ENCODE peak calls at places on chromosomes 11 and 22, in eight cellular contexts. One of them, this sample, is unnamed.

GRCh38 chr11:76551400-76551799 is 106.6 kb downstream of the EMSY start:
- DNase-seq in stimulated activated CD4-positive, alpha-beta T cell treated with anti-CD3 and anti-CD28 coated beads, TNF-alpha, amount 100 ng/mL, for 1 hour: no peak
- DNase-seq in NCI-H1436: no peak
- DNase-seq in NCI-H1930: no peak
- DNase-seq in NCI-H1417: no peak
- DNase-seq in stomach: no peak
- DNase-seq in AG04450: no peak
- DNase-seq in NCI-H345: no peak
- DNase-seq in this sample: no peak

GRCh38 chr22:38418589-38418988 is 36.4 kb downstream of the KCNJ4 start:
- DNase-seq in stimulated activated CD4-positive, alpha-beta T cell treated with anti-CD3 and anti-CD28 coated beads, TNF-alpha, amount 100 ng/mL, for 1 hour: no peak
- DNase-seq in NCI-H1436: no peak
- DNase-seq in NCI-H1930: no peak
- DNase-seq in NCI-H1417: no peak
- DNase-seq in stomach: no peak
- DNase-seq in AG04450: no peak
- DNase-seq in NCI-H345: no peak
- DNase-seq in this sample: no peak

GRCh38 chr22:37000676-37001534 is 18.3 kb downstream of the TST start:
- DNase-seq in stimulated activated CD4-positive, alpha-beta T cell treated with anti-CD3 and anti-CD28 coated beads, TNF-alpha, amount 100 ng/mL, for 1 hour: no peak
- DNase-seq in NCI-H1436: no peak
- DNase-seq in NCI-H1930: no peak
- DNase-seq in NCI-H1417: no peak
- DNase-seq in stomach: no peak
- DNase-seq in AG04450: no peak
- DNase-seq in NCI-H345: no peak
- DNase-seq in this sample: no peak

GRCh38 chr11:1306186-1307162 is 3.0 kb downstream of the TOLLIP start:
- DNase-seq in stimulated activated CD4-positive, alpha-beta T cell treated with anti-CD3 and anti-CD28 coated beads, TNF-alpha, amount 100 ng/mL, for 1 hour: no peak
- DNase-seq in NCI-H1436: no peak
- DNase-seq in NCI-H1930: no peak
- DNase-seq in NCI-H1417: no peak
- DNase-seq in stomach: peak
- DNase-seq in AG04450: no peak
- DNase-seq in NCI-H345: no peak
- DNase-seq in this sample: no peak

GRCh38 chr11:98234698-98235097 is 786.1 kb upstream of the CNTN5 start:
- DNase-seq in stimulated activated CD4-positive, alpha-beta T cell treated with anti-CD3 and anti-CD28 coated beads, TNF-alpha, amount 100 ng/mL, for 1 hour: no peak
- DNase-seq in NCI-H1436: no peak
- DNase-seq in NCI-H1930: no peak
- DNase-seq in NCI-H1417: no peak
- DNase-seq in stomach: no peak
- DNase-seq in AG04450: no peak
- DNase-seq in NCI-H345: no peak
- DNase-seq in this sample: no peak

GRCh38 chr11:125980421-125980820 is 34.6 kb downstream of the VSIG10L2 start:
- DNase-seq in stimulated activated CD4-positive, alpha-beta T cell treated with anti-CD3 and anti-CD28 coated beads, TNF-alpha, amount 100 ng/mL, for 1 hour: no peak
- DNase-seq in NCI-H1436: no peak
- DNase-seq in NCI-H1930: no peak
- DNase-seq in NCI-H1417: no peak
- DNase-seq in stomach: no peak
- DNase-seq in AG04450: no peak
- DNase-seq in NCI-H345: no peak
- DNase-seq in this sample: no peak

GRCh38 chr11:1979607-1980006 is 18.0 kb downstream of the H19 start:
- DNase-seq in stimulated activated CD4-positive, alpha-beta T cell treated with anti-CD3 and anti-CD28 coated beads, TNF-alpha, amount 100 ng/mL, for 1 hour: no peak
- DNase-seq in NCI-H1436: no peak
- DNase-seq in NCI-H1930: no peak
- DNase-seq in NCI-H1417: no peak
- DNase-seq in stomach: no peak
- DNase-seq in AG04450: no peak
- DNase-seq in NCI-H345: no peak
- DNase-seq in this sample: no peak

GRCh38 chr11:77081976-77082836 is 15.4 kb downstream of the CAPN5 start:
- DNase-seq in stimulated activated CD4-positive, alpha-beta T cell treated with anti-CD3 and anti-CD28 coated beads, TNF-alpha, amount 100 ng/mL, for 1 hour: no peak
- DNase-seq in NCI-H1436: no peak
- DNase-seq in NCI-H1930: no peak
- DNase-seq in NCI-H1417: no peak
- DNase-seq in stomach: peak
- DNase-seq in AG04450: no peak
- DNase-seq in NCI-H345: no peak
- DNase-seq in this sample: no peak

GRCh38 chr11:93775289-93775688 is 8.8 kb upstream of the MED17 start:
- DNase-seq in stimulated activated CD4-positive, alpha-beta T cell treated with anti-CD3 and anti-CD28 coated beads, TNF-alpha, amount 100 ng/mL, for 1 hour: no peak
- DNase-seq in NCI-H1436: no peak
- DNase-seq in NCI-H1930: no peak
- DNase-seq in NCI-H1417: no peak
- DNase-seq in stomach: no peak
- DNase-seq in AG04450: no peak
- DNase-seq in NCI-H345: no peak
- DNase-seq in this sample: no peak

GRCh38 chr11:15687342-15687741 is 572.6 kb downstream of the INSC start:
- DNase-seq in stimulated activated CD4-positive, alpha-beta T cell treated with anti-CD3 and anti-CD28 coated beads, TNF-alpha, amount 100 ng/mL, for 1 hour: no peak
- DNase-seq in NCI-H1436: no peak
- DNase-seq in NCI-H1930: no peak
- DNase-seq in NCI-H1417: no peak
- DNase-seq in stomach: no peak
- DNase-seq in AG04450: no peak
- DNase-seq in NCI-H345: no peak
- DNase-seq in this sample: no peak

GRCh38 chr11:121349790-121350189 is 57.2 kb downstream of the SC5D start:
- DNase-seq in stimulated activated CD4-positive, alpha-beta T cell treated with anti-CD3 and anti-CD28 coated beads, TNF-alpha, amount 100 ng/mL, for 1 hour: no peak
- DNase-seq in NCI-H1436: no peak
- DNase-seq in NCI-H1930: no peak
- DNase-seq in NCI-H1417: no peak
- DNase-seq in stomach: no peak
- DNase-seq in AG04450: no peak
- DNase-seq in NCI-H345: no peak
- DNase-seq in this sample: no peak

GRCh38 chr11:72333657-72334056 is 89.7 kb upstream of the PHOX2A start:
- DNase-seq in stimulated activated CD4-positive, alpha-beta T cell treated with anti-CD3 and anti-CD28 coated beads, TNF-alpha, amount 100 ng/mL, for 1 hour: no peak
- DNase-seq in NCI-H1436: no peak
- DNase-seq in NCI-H1930: no peak
- DNase-seq in NCI-H1417: peak
- DNase-seq in stomach: no peak
- DNase-seq in AG04450: no peak
- DNase-seq in NCI-H345: no peak
- DNase-seq in this sample: no peak

GRCh38 chr11:16318320-16318719 is 38.0 kb downstream of the SOX6 start:
- DNase-seq in stimulated activated CD4-positive, alpha-beta T cell treated with anti-CD3 and anti-CD28 coated beads, TNF-alpha, amount 100 ng/mL, for 1 hour: no peak
- DNase-seq in NCI-H1436: no peak
- DNase-seq in NCI-H1930: no peak
- DNase-seq in NCI-H1417: no peak
- DNase-seq in stomach: no peak
- DNase-seq in AG04450: no peak
- DNase-seq in NCI-H345: no peak
- DNase-seq in this sample: no peak

GRCh38 chr11:2128102-2128511 is 11.1 kb downstream of the IGF2 start:
- DNase-seq in stimulated activated CD4-positive, alpha-beta T cell treated with anti-CD3 and anti-CD28 coated beads, TNF-alpha, amount 100 ng/mL, for 1 hour: no peak
- DNase-seq in NCI-H1436: no peak
- DNase-seq in NCI-H1930: no peak
- DNase-seq in NCI-H1417: no peak
- DNase-seq in stomach: no peak
- DNase-seq in AG04450: no peak
- DNase-seq in NCI-H345: no peak
- DNase-seq in this sample: no peak

GRCh38 chr11:24198458-24198857 is 298.4 kb upstream of the LUZP2 start:
- DNase-seq in stimulated activated CD4-positive, alpha-beta T cell treated with anti-CD3 and anti-CD28 coated beads, TNF-alpha, amount 100 ng/mL, for 1 hour: no peak
- DNase-seq in NCI-H1436: no peak
- DNase-seq in NCI-H1930: no peak
- DNase-seq in NCI-H1417: no peak
- DNase-seq in stomach: no peak
- DNase-seq in AG04450: no peak
- DNase-seq in NCI-H345: no peak
- DNase-seq in this sample: no peak

GRCh38 chr22:27204280-27204679 is 546.9 kb downstream of the MIAT start:
- DNase-seq in stimulated activated CD4-positive, alpha-beta T cell treated with anti-CD3 and anti-CD28 coated beads, TNF-alpha, amount 100 ng/mL, for 1 hour: no peak
- DNase-seq in NCI-H1436: no peak
- DNase-seq in NCI-H1930: no peak
- DNase-seq in NCI-H1417: no peak
- DNase-seq in stomach: no peak
- DNase-seq in AG04450: no peak
- DNase-seq in NCI-H345: no peak
- DNase-seq in this sample: no peak

GRCh38 chr11:94938399-94939055 is 34.8 kb downstream of the CWC15 start:
- DNase-seq in stimulated activated CD4-positive, alpha-beta T cell treated with anti-CD3 and anti-CD28 coated beads, TNF-alpha, amount 100 ng/mL, for 1 hour: no peak
- DNase-seq in NCI-H1436: no peak
- DNase-seq in NCI-H1930: no peak
- DNase-seq in NCI-H1417: peak
- DNase-seq in stomach: no peak
- DNase-seq in AG04450: no peak
- DNase-seq in NCI-H345: peak
- DNase-seq in this sample: peak

GRCh38 chr11:22512457-22512856 is 113.2 kb downstream of the FANCF start:
- DNase-seq in stimulated activated CD4-positive, alpha-beta T cell treated with anti-CD3 and anti-CD28 coated beads, TNF-alpha, amount 100 ng/mL, for 1 hour: no peak
- DNase-seq in NCI-H1436: no peak
- DNase-seq in NCI-H1930: no peak
- DNase-seq in NCI-H1417: no peak
- DNase-seq in stomach: no peak
- DNase-seq in AG04450: no peak
- DNase-seq in NCI-H345: no peak
- DNase-seq in this sample: no peak

GRCh38 chr11:12494699-12495098 is 117.3 kb downstream of the PARVA start:
- DNase-seq in stimulated activated CD4-positive, alpha-beta T cell treated with anti-CD3 and anti-CD28 coated beads, TNF-alpha, amount 100 ng/mL, for 1 hour: no peak
- DNase-seq in NCI-H1436: no peak
- DNase-seq in NCI-H1930: no peak
- DNase-seq in NCI-H1417: no peak
- DNase-seq in stomach: no peak
- DNase-seq in AG04450: no peak
- DNase-seq in NCI-H345: no peak
- DNase-seq in this sample: no peak

GRCh38 chr22:26722159-26722558 is 64.8 kb downstream of the MIAT start:
- DNase-seq in stimulated activated CD4-positive, alpha-beta T cell treated with anti-CD3 and anti-CD28 coated beads, TNF-alpha, amount 100 ng/mL, for 1 hour: no peak
- DNase-seq in NCI-H1436: no peak
- DNase-seq in NCI-H1930: no peak
- DNase-seq in NCI-H1417: no peak
- DNase-seq in stomach: no peak
- DNase-seq in AG04450: no peak
- DNase-seq in NCI-H345: no peak
- DNase-seq in this sample: no peak

GRCh38 chr11:96161271-96162089 is 181.5 kb downstream of the MAML2 start:
- DNase-seq in stimulated activated CD4-positive, alpha-beta T cell treated with anti-CD3 and anti-CD28 coated beads, TNF-alpha, amount 100 ng/mL, for 1 hour: no peak
- DNase-seq in NCI-H1436: no peak
- DNase-seq in NCI-H1930: no peak
- DNase-seq in NCI-H1417: no peak
- DNase-seq in stomach: no peak
- DNase-seq in AG04450: no peak
- DNase-seq in NCI-H345: no peak
- DNase-seq in this sample: no peak

GRCh38 chr11:64804346-64805210 is 1.6 kb upstream of the MAP4K2 start:
- DNase-seq in stimulated activated CD4-positive, alpha-beta T cell treated with anti-CD3 and anti-CD28 coated beads, TNF-alpha, amount 100 ng/mL, for 1 hour: no peak
- DNase-seq in NCI-H1436: no peak
- DNase-seq in NCI-H1930: no peak
- DNase-seq in NCI-H1417: no peak
- DNase-seq in stomach: no peak
- DNase-seq in AG04450: no peak
- DNase-seq in NCI-H345: no peak
- DNase-seq in this sample: no peak

GRCh38 chr11:104668797-104669463 is 229.3 kb downstream of the CASP12 start:
- DNase-seq in stimulated activated CD4-positive, alpha-beta T cell treated with anti-CD3 and anti-CD28 coated beads, TNF-alpha, amount 100 ng/mL, for 1 hour: no peak
- DNase-seq in NCI-H1436: no peak
- DNase-seq in NCI-H1930: no peak
- DNase-seq in NCI-H1417: no peak
- DNase-seq in stomach: no peak
- DNase-seq in AG04450: peak
- DNase-seq in NCI-H345: no peak
- DNase-seq in this sample: peak

GRCh38 chr11:71282581-71283351 is 30.4 kb upstream of the SHANK2 start:
- DNase-seq in stimulated activated CD4-positive, alpha-beta T cell treated with anti-CD3 and anti-CD28 coated beads, TNF-alpha, amount 100 ng/mL, for 1 hour: no peak
- DNase-seq in NCI-H1436: no peak
- DNase-seq in NCI-H1930: no peak
- DNase-seq in NCI-H1417: no peak
- DNase-seq in stomach: peak
- DNase-seq in AG04450: no peak
- DNase-seq in NCI-H345: no peak
- DNase-seq in this sample: no peak

GRCh38 chr11:117107701-117108590 is 9.7 kb upstream of the SIK3 start:
- DNase-seq in stimulated activated CD4-positive, alpha-beta T cell treated with anti-CD3 and anti-CD28 coated beads, TNF-alpha, amount 100 ng/mL, for 1 hour: no peak
- DNase-seq in NCI-H1436: no peak
- DNase-seq in NCI-H1930: no peak
- DNase-seq in NCI-H1417: no peak
- DNase-seq in stomach: no peak
- DNase-seq in AG04450: no peak
- DNase-seq in NCI-H345: no peak
- DNase-seq in this sample: no peak

GRCh38 chr11:9160166-9160565 is 68.8 kb upstream of the SCUBE2 start:
- DNase-seq in stimulated activated CD4-positive, alpha-beta T cell treated with anti-CD3 and anti-CD28 coated beads, TNF-alpha, amount 100 ng/mL, for 1 hour: no peak
- DNase-seq in NCI-H1436: no peak
- DNase-seq in NCI-H1930: no peak
- DNase-seq in NCI-H1417: no peak
- DNase-seq in stomach: no peak
- DNase-seq in AG04450: no peak
- DNase-seq in NCI-H345: no peak
- DNase-seq in this sample: no peak

GRCh38 chr11:78525720-78526119 is 48.9 kb downstream of the NARS2 start:
- DNase-seq in stimulated activated CD4-positive, alpha-beta T cell treated with anti-CD3 and anti-CD28 coated beads, TNF-alpha, amount 100 ng/mL, for 1 hour: no peak
- DNase-seq in NCI-H1436: no peak
- DNase-seq in NCI-H1930: no peak
- DNase-seq in NCI-H1417: no peak
- DNase-seq in stomach: no peak
- DNase-seq in AG04450: no peak
- DNase-seq in NCI-H345: no peak
- DNase-seq in this sample: no peak

GRCh38 chr22:50202130-50202671 is 1.4 kb downstream of the SELENOO start:
- DNase-seq in stimulated activated CD4-positive, alpha-beta T cell treated with anti-CD3 and anti-CD28 coated beads, TNF-alpha, amount 100 ng/mL, for 1 hour: no peak
- DNase-seq in NCI-H1436: no peak
- DNase-seq in NCI-H1930: no peak
- DNase-seq in NCI-H1417: no peak
- DNase-seq in stomach: no peak
- DNase-seq in AG04450: no peak
- DNase-seq in NCI-H345: no peak
- DNase-seq in this sample: no peak

GRCh38 chr11:95078526-95078925 is 11.1 kb upstream of the ENDOD1 start:
- DNase-seq in stimulated activated CD4-positive, alpha-beta T cell treated with anti-CD3 and anti-CD28 coated beads, TNF-alpha, amount 100 ng/mL, for 1 hour: no peak
- DNase-seq in NCI-H1436: no peak
- DNase-seq in NCI-H1930: no peak
- DNase-seq in NCI-H1417: peak
- DNase-seq in stomach: no peak
- DNase-seq in AG04450: no peak
- DNase-seq in NCI-H345: no peak
- DNase-seq in this sample: no peak

GRCh38 chr11:132620423-132620822 is 911.9 kb downstream of the OPCML start:
- DNase-seq in stimulated activated CD4-positive, alpha-beta T cell treated with anti-CD3 and anti-CD28 coated beads, TNF-alpha, amount 100 ng/mL, for 1 hour: no peak
- DNase-seq in NCI-H1436: no peak
- DNase-seq in NCI-H1930: no peak
- DNase-seq in NCI-H1417: no peak
- DNase-seq in stomach: no peak
- DNase-seq in AG04450: no peak
- DNase-seq in NCI-H345: peak
- DNase-seq in this sample: no peak

GRCh38 chr22:28904211-28904808 is 20.9 kb downstream of the ZNRF3 start:
- DNase-seq in stimulated activated CD4-positive, alpha-beta T cell treated with anti-CD3 and anti-CD28 coated beads, TNF-alpha, amount 100 ng/mL, for 1 hour: no peak
- DNase-seq in NCI-H1436: no peak
- DNase-seq in NCI-H1930: no peak
- DNase-seq in NCI-H1417: no peak
- DNase-seq in stomach: no peak
- DNase-seq in AG04450: no peak
- DNase-seq in NCI-H345: no peak
- DNase-seq in this sample: no peak

GRCh38 chr11:66981976-66982578 is 7.0 kb downstream of the C11orf86 start:
- DNase-seq in stimulated activated CD4-positive, alpha-beta T cell treated with anti-CD3 and anti-CD28 coated beads, TNF-alpha, amount 100 ng/mL, for 1 hour: no peak
- DNase-seq in NCI-H1436: peak
- DNase-seq in NCI-H1930: peak
- DNase-seq in NCI-H1417: peak
- DNase-seq in stomach: peak
- DNase-seq in AG04450: peak
- DNase-seq in NCI-H345: peak
- DNase-seq in this sample: peak

GRCh38 chr11:112453601-112454577 is 193.2 kb upstream of the PLET1 start:
- DNase-seq in stimulated activated CD4-positive, alpha-beta T cell treated with anti-CD3 and anti-CD28 coated beads, TNF-alpha, amount 100 ng/mL, for 1 hour: no peak
- DNase-seq in NCI-H1436: no peak
- DNase-seq in NCI-H1930: no peak
- DNase-seq in NCI-H1417: peak
- DNase-seq in stomach: peak
- DNase-seq in AG04450: no peak
- DNase-seq in NCI-H345: peak
- DNase-seq in this sample: no peak

GRCh38 chr11:70739811-70740474 is 341.6 kb downstream of the CTTN start:
- DNase-seq in stimulated activated CD4-positive, alpha-beta T cell treated with anti-CD3 and anti-CD28 coated beads, TNF-alpha, amount 100 ng/mL, for 1 hour: no peak
- DNase-seq in NCI-H1436: no peak
- DNase-seq in NCI-H1930: no peak
- DNase-seq in NCI-H1417: no peak
- DNase-seq in stomach: no peak
- DNase-seq in AG04450: no peak
- DNase-seq in NCI-H345: no peak
- DNase-seq in this sample: no peak